ENCODE peak calls at places on chromosomes 7 and 10, in seven cellular contexts. One of them, this sample, is unnamed.

GRCh38 chr7:12722720-12723241 is 35.3 kb downstream of the ARL4A start:
- DNase-seq in AG04450: no peak
- DNase-seq in activated naive CD4-positive, alpha-beta T cell: no peak
- DNase-seq in DMS53: no peak
- DNase-seq in bronchial epithelial cell: no peak
- DNase-seq in GM13976: no peak
- DNase-seq in WTC11: no peak
- DNase-seq in this sample: no peak

GRCh38 chr10:79221110-79222051 is 125.9 kb upstream of the PPIF start:
- DNase-seq in bronchial epithelial cell: peak
- DNase-seq in DMS53: no peak
- DNase-seq in AG04450: peak
- DNase-seq in WTC11: peak
- DNase-seq in GM13976: no peak
- DNase-seq in activated naive CD4-positive, alpha-beta T cell: no peak
- DNase-seq in this sample: no peak

GRCh38 chr7:87933953-87934698 is at the start of gene ADAM22:
- DNase-seq in GM13976: peak
- DNase-seq in WTC11: peak
- DNase-seq in bronchial epithelial cell: peak
- DNase-seq in activated naive CD4-positive, alpha-beta T cell: no peak
- DNase-seq in AG04450: peak
- DNase-seq in DMS53: peak
- DNase-seq in this sample: peak

GRCh38 chr10:132467464-132468149 is 70.0 kb upstream of the INPP5A start:
- DNase-seq in activated naive CD4-positive, alpha-beta T cell: no peak
- DNase-seq in GM13976: no peak
- DNase-seq in bronchial epithelial cell: no peak
- DNase-seq in DMS53: peak
- DNase-seq in AG04450: no peak
- DNase-seq in WTC11: no peak
- DNase-seq in this sample: no peak

GRCh38 chr7:94129443-94130140 is 125.4 kb upstream of the BET1 start:
- DNase-seq in bronchial epithelial cell: peak
- DNase-seq in DMS53: peak
- DNase-seq in GM13976: no peak
- DNase-seq in WTC11: no peak
- DNase-seq in activated naive CD4-positive, alpha-beta T cell: no peak
- DNase-seq in AG04450: peak
- DNase-seq in this sample: no peak

GRCh38 chr7:117124585-117125220 is 171.4 kb downstream of the ST7 start:
- DNase-seq in WTC11: no peak
- DNase-seq in bronchial epithelial cell: peak
- DNase-seq in activated naive CD4-positive, alpha-beta T cell: no peak
- DNase-seq in DMS53: peak
- DNase-seq in AG04450: peak
- DNase-seq in GM13976: no peak
- DNase-seq in this sample: peak

GRCh38 chr10:36448760-36449681 is 676.4 kb upstream of the ANKRD30A start:
- DNase-seq in GM13976: no peak
- DNase-seq in WTC11: peak
- DNase-seq in activated naive CD4-positive, alpha-beta T cell: no peak
- DNase-seq in DMS53: no peak
- DNase-seq in AG04450: no peak
- DNase-seq in bronchial epithelial cell: peak
- DNase-seq in this sample: no peak

GRCh38 chr10:112289373-112290053 is 6.3 kb downstream of the TECTB start:
- DNase-seq in activated naive CD4-positive, alpha-beta T cell: no peak
- DNase-seq in GM13976: no peak
- DNase-seq in WTC11: no peak
- DNase-seq in AG04450: no peak
- DNase-seq in bronchial epithelial cell: no peak
- DNase-seq in DMS53: no peak
- DNase-seq in this sample: no peak

GRCh38 chr10:110273474-110273873 is 31.2 kb downstream of the SMNDC1 start:
- DNase-seq in bronchial epithelial cell: peak
- DNase-seq in GM13976: peak
- DNase-seq in WTC11: no peak
- DNase-seq in AG04450: peak
- DNase-seq in DMS53: no peak
- DNase-seq in activated naive CD4-positive, alpha-beta T cell: no peak
- DNase-seq in this sample: no peak

GRCh38 chr7:22718200-22718711 is 8.7 kb upstream of the IL6 start:
- DNase-seq in bronchial epithelial cell: peak
- DNase-seq in activated naive CD4-positive, alpha-beta T cell: no peak
- DNase-seq in AG04450: peak
- DNase-seq in DMS53: no peak
- DNase-seq in WTC11: no peak
- DNase-seq in GM13976: no peak
- DNase-seq in this sample: no peak

GRCh38 chr7:131335639-131336400 is 8.1 kb downstream of the MKLN1 start:
- DNase-seq in activated naive CD4-positive, alpha-beta T cell: no peak
- DNase-seq in GM13976: no peak
- DNase-seq in WTC11: no peak
- DNase-seq in DMS53: no peak
- DNase-seq in AG04450: no peak
- DNase-seq in bronchial epithelial cell: no peak
- DNase-seq in this sample: no peak

GRCh38 chr10:31101123-31101522 is 69.5 kb upstream of the ZNF438 start:
- DNase-seq in activated naive CD4-positive, alpha-beta T cell: no peak
- DNase-seq in DMS53: peak
- DNase-seq in WTC11: no peak
- DNase-seq in GM13976: peak
- DNase-seq in AG04450: peak
- DNase-seq in bronchial epithelial cell: peak
- DNase-seq in this sample: peak

GRCh38 chr10:122258136-122259074 is 12.7 kb upstream of the BTBD16 start:
- DNase-seq in activated naive CD4-positive, alpha-beta T cell: no peak
- DNase-seq in GM13976: no peak
- DNase-seq in DMS53: no peak
- DNase-seq in bronchial epithelial cell: no peak
- DNase-seq in WTC11: no peak
- DNase-seq in AG04450: peak
- DNase-seq in this sample: no peak

GRCh38 chr10:73591935-73592699 is 975 bp upstream of the USP54 start:
- DNase-seq in DMS53: peak
- DNase-seq in bronchial epithelial cell: peak
- DNase-seq in AG04450: no peak
- DNase-seq in GM13976: peak
- DNase-seq in activated naive CD4-positive, alpha-beta T cell: no peak
- DNase-seq in WTC11: peak
- DNase-seq in this sample: no peak

GRCh38 chr10:77637986-77638765 is 568 bp upstream of the KCNMA1 start:
- DNase-seq in AG04450: no peak
- DNase-seq in activated naive CD4-positive, alpha-beta T cell: no peak
- DNase-seq in DMS53: peak
- DNase-seq in bronchial epithelial cell: no peak
- DNase-seq in WTC11: peak
- DNase-seq in GM13976: no peak
- DNase-seq in this sample: no peak

GRCh38 chr10:75827591-75827990 is 396.2 kb downstream of the LRMDA start:
- DNase-seq in DMS53: no peak
- DNase-seq in WTC11: no peak
- DNase-seq in AG04450: no peak
- DNase-seq in activated naive CD4-positive, alpha-beta T cell: no peak
- DNase-seq in bronchial epithelial cell: no peak
- DNase-seq in GM13976: no peak
- DNase-seq in this sample: no peak

GRCh38 chr10:89419548-89419947 is 5.2 kb downstream of the IFIT5 start:
- DNase-seq in WTC11: no peak
- DNase-seq in AG04450: no peak
- DNase-seq in bronchial epithelial cell: peak
- DNase-seq in DMS53: no peak
- DNase-seq in GM13976: peak
- DNase-seq in activated naive CD4-positive, alpha-beta T cell: no peak
- DNase-seq in this sample: peak

GRCh38 chr10:126945351-126946035 is 40.3 kb downstream of the DOCK1 start:
- DNase-seq in bronchial epithelial cell: peak
- DNase-seq in DMS53: no peak
- DNase-seq in AG04450: no peak
- DNase-seq in activated naive CD4-positive, alpha-beta T cell: no peak
- DNase-seq in GM13976: no peak
- DNase-seq in WTC11: no peak
- DNase-seq in this sample: no peak

GRCh38 chr7:5443678-5444077 is 20.0 kb upstream of the TNRC18 start:
- DNase-seq in DMS53: no peak
- DNase-seq in bronchial epithelial cell: no peak
- DNase-seq in activated naive CD4-positive, alpha-beta T cell: no peak
- DNase-seq in GM13976: no peak
- DNase-seq in AG04450: no peak
- DNase-seq in WTC11: no peak
- DNase-seq in this sample: no peak

GRCh38 chr10:77409697-77410471 is 227.7 kb downstream of the KCNMA1 start:
- DNase-seq in WTC11: no peak
- DNase-seq in GM13976: no peak
- DNase-seq in DMS53: peak
- DNase-seq in AG04450: no peak
- DNase-seq in bronchial epithelial cell: no peak
- DNase-seq in activated naive CD4-positive, alpha-beta T cell: no peak
- DNase-seq in this sample: no peak

GRCh38 chr10:18113881-18114280 is 26.3 kb upstream of the CACNB2 start:
- DNase-seq in WTC11: no peak
- DNase-seq in AG04450: no peak
- DNase-seq in GM13976: no peak
- DNase-seq in bronchial epithelial cell: no peak
- DNase-seq in activated naive CD4-positive, alpha-beta T cell: no peak
- DNase-seq in DMS53: no peak
- DNase-seq in this sample: no peak

GRCh38 chr10:22427890-22428571 is 82.7 kb downstream of the SPAG6 start:
- DNase-seq in GM13976: no peak
- DNase-seq in activated naive CD4-positive, alpha-beta T cell: no peak
- DNase-seq in bronchial epithelial cell: peak
- DNase-seq in DMS53: peak
- DNase-seq in AG04450: peak
- DNase-seq in WTC11: no peak
- DNase-seq in this sample: no peak

GRCh38 chr10:58023341-58024073 is 244.2 kb downstream of the IPMK start:
- DNase-seq in DMS53: peak
- DNase-seq in WTC11: no peak
- DNase-seq in activated naive CD4-positive, alpha-beta T cell: no peak
- DNase-seq in GM13976: no peak
- DNase-seq in AG04450: peak
- DNase-seq in bronchial epithelial cell: peak
- DNase-seq in this sample: no peak

GRCh38 chr10:113438660-113439059 is 114.2 kb upstream of the HABP2 start:
- DNase-seq in WTC11: no peak
- DNase-seq in GM13976: no peak
- DNase-seq in bronchial epithelial cell: peak
- DNase-seq in AG04450: no peak
- DNase-seq in activated naive CD4-positive, alpha-beta T cell: no peak
- DNase-seq in DMS53: no peak
- DNase-seq in this sample: no peak

GRCh38 chr7:94395141-94396041 is 696 bp downstream of the COL1A2 start:
- DNase-seq in DMS53: peak
- DNase-seq in activated naive CD4-positive, alpha-beta T cell: no peak
- DNase-seq in AG04450: peak
- DNase-seq in GM13976: peak
- DNase-seq in WTC11: peak
- DNase-seq in bronchial epithelial cell: peak
- DNase-seq in this sample: peak

This sample was measured in stimulated activated effector memory CD8-positive, alpha-beta T cell treated with anti-CD3 and anti-CD28 coated beads, Interleukin-12 subunit alpha, Interleukin-12 subunit beta, amount 100 ng/mL, for 72 hours.